ENCODE peak calls at places on chromosomes 6 and 20, in four cellular contexts. Y, M, F and Q are unnamed samples. For H3K4me1, the result is how much of the 10 kb centered on the place peaks cover.

GRCh38 chr20:24376523-24377085 is 92.8 kb upstream of the SYNDIG1 start:
- DNase-seq in F (no peak), Y (no peak), M (no peak), Q (peak)

GRCh38 chr6:135280375-135281136 is 99.4 kb downstream of the MYB start:
- DNase-seq in Y (no peak), M (no peak), F (no peak), Q (no peak)

GRCh38 chr6:83884523-83884922 is 25.0 kb downstream of the CYB5R4 start:
- DNase-seq in Y (no peak), F (peak), M (peak), Q (peak)

GRCh38 chr6:4010035-4010434 is 68.9 kb downstream of the FAM217A start:
- DNase-seq in M (no peak), Y (no peak), F (no peak), Q (no peak)

GRCh38 chr20:22719250-22719649 is 134.9 kb upstream of the FOXA2 start:
- DNase-seq in M (no peak), Y (no peak), F (peak), Q (no peak)

GRCh38 chr6:138869343-138869742 is 73.5 kb downstream of the ECT2L start:
- DNase-seq in Y (peak), M (peak), F (peak), Q (no peak)

GRCh38 chr6:151413372-151414145 is 22.2 kb upstream of the ZBTB2 start:
- DNase-seq in M (no peak), F (no peak), Y (no peak), Q (no peak)

GRCh38 chr6:3619201-3619600 is 132.3 kb downstream of the PXDC1 start:
- DNase-seq in Y (no peak), M (no peak), F (no peak), Q (no peak)

GRCh38 chr6:144528605-144529425 is 243.7 kb downstream of the UTRN start:
- DNase-seq in F (peak), M (peak), Y (no peak), Q (no peak)

GRCh38 chr6:1200706-1201105 is 111.2 kb upstream of the FOXQ1 start:
- DNase-seq in Y (no peak), M (no peak), F (peak), Q (peak)

GRCh38 chr6:150409576-150410066 is 40.8 kb downstream of the IYD start:
- DNase-seq in Y (no peak), M (peak), F (no peak), Q (no peak)

GRCh38 chr6:49552596-49552995 is 2.1 kb downstream of the C6orf141 start:
- DNase-seq in F (peak), M (no peak), Y (no peak), Q (no peak)

GRCh38 chr6:45681860-45682488 is 304.2 kb upstream of the SUPT3H start:
- DNase-seq in M (no peak), Y (no peak), F (peak), Q (peak)

GRCh38 chr20:61953789-61954125 is 111.9 kb downstream of the TAF4 start:
- DNase-seq in Y (no peak), M (no peak), F (no peak), Q (peak)

GRCh38 chr20:48102076-48102787 is 317.0 kb upstream of the SULF2 start:
- DNase-seq in F (no peak), M (no peak), Y (no peak), Q (no peak)

GRCh38 chr6:3987576-3987975 is 91.4 kb downstream of the FAM217A start:
- DNase-seq in M (no peak), Y (no peak), F (no peak), Q (no peak)

GRCh38 chr20:59221049-59221748 is 57.6 kb downstream of the ZNF831 start:
- DNase-seq in Y (no peak), M (no peak), F (peak), Q (no peak)

GRCh38 chr20:4516851-4517250 is 204.9 kb upstream of the PRND start:
- DNase-seq in M (no peak), F (no peak), Y (no peak), Q (no peak)

GRCh38 chr20:17757496-17757895 is 57.7 kb downstream of the BANF2 start:
- DNase-seq in M (no peak), Y (no peak), F (no peak), Q (no peak)

GRCh38 chr20:12575352-12576095 is 433.2 kb upstream of the SPTLC3 start:
- DNase-seq in Y (peak), F (peak), M (no peak), Q (no peak)

GRCh38 chr6:52213127-52213526 is 27.0 kb downstream of the IL17A start:
- DNase-seq in F (peak), M (no peak), Y (no peak), Q (no peak)

GRCh38 chr6:66210964-66211363 is 503.9 kb upstream of the EYS start:
- DNase-seq in M (no peak), Y (no peak), F (peak), Q (no peak)

GRCh38 chr20:10985536-10985935 is 311.7 kb upstream of the JAG1 start:
- DNase-seq in M (no peak), F (no peak), Y (no peak), Q (no peak)

GRCh38 chr20:62768234-62768814 is 27.9 kb upstream of the MRGBP start:
- DNase-seq in M (no peak), Y (no peak), F (no peak), Q (no peak)

GRCh38 chr20:61926796-61927192 is 138.9 kb downstream of the TAF4 start:
- DNase-seq in M (no peak), F (no peak), Y (no peak), Q (no peak)

GRCh38 chr20:58839991-58840747 is 10.5 kb downstream of the GNAS-AS1 start:
- DNase-seq in F (peak), Y (no peak), M (no peak), Q (no peak)

GRCh38 chr20:63312690-63313348 is 19.8 kb downstream of the COL20A1 start:
- DNase-seq in Y (no peak), M (no peak), F (no peak), Q (no peak)

GRCh38 chr6:26140254-26140966 is 53.2 kb downstream of the HFE start:
- DNase-seq in Y (no peak), F (no peak), M (no peak), Q (no peak)

GRCh38 chr20:63682384-63683139 is 13.9 kb upstream of the TNFRSF6B start:
- DNase-seq in M (no peak), Y (peak), F (peak), Q (peak)

GRCh38 chr6:168447741-168448140 is 6.8 kb downstream of the SMOC2 start:
- DNase-seq in M (no peak), F (no peak), Y (no peak), Q (no peak)

GRCh38 chr20:17369506-17369905 is 142.7 kb downstream of the PCSK2 start:
- DNase-seq in Y (no peak), F (no peak), M (no peak), Q (no peak)

GRCh38 chr6:129978148-129978916 is 40.0 kb upstream of the L3MBTL3 start:
- DNase-seq in M (no peak), Y (no peak), F (no peak), Q (no peak)

GRCh38 chr6:28393912-28394662 is 5.5 kb downstream of the ZSCAN12 start:
- DNase-seq in Y (no peak), M (peak), F (peak), Q (no peak)

GRCh38 chr20:53579581-53580375 is 13.9 kb downstream of the ZNF217 start:
- DNase-seq in M (no peak), F (no peak), Y (peak), Q (no peak)

GRCh38 chr6:50842861-50843384 is 24.3 kb downstream of the TFAP2B start:
- DNase-seq in F (no peak), M (no peak), Y (no peak), Q (no peak)

DNA sequence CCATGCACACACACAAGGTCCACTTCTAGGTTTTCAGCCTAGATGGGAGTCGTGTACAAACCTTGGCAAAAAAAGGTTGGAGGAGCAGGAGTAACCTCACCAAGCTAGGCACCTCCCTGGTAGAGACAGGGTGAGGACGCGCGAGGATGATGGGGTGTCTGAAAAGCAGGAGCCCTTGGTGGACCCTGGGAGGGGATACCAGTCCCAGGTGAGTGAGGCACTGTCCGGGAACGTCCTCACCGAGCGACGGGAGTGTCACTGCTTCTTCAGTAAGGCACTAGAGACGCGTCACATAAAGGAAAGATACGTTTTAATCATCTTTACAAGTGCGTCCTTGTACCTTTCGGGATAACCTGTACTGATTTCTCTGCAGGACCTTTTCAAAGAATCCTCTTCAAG is 29.4 kb upstream of the ZBP1 start:
- DNase-seq in M (no peak), F (no peak), Y (no peak), Q (no peak)
- H3K4me1 ChIP-seq in M (under half), F (under half), Y (under half), Q (under half)

DNA sequence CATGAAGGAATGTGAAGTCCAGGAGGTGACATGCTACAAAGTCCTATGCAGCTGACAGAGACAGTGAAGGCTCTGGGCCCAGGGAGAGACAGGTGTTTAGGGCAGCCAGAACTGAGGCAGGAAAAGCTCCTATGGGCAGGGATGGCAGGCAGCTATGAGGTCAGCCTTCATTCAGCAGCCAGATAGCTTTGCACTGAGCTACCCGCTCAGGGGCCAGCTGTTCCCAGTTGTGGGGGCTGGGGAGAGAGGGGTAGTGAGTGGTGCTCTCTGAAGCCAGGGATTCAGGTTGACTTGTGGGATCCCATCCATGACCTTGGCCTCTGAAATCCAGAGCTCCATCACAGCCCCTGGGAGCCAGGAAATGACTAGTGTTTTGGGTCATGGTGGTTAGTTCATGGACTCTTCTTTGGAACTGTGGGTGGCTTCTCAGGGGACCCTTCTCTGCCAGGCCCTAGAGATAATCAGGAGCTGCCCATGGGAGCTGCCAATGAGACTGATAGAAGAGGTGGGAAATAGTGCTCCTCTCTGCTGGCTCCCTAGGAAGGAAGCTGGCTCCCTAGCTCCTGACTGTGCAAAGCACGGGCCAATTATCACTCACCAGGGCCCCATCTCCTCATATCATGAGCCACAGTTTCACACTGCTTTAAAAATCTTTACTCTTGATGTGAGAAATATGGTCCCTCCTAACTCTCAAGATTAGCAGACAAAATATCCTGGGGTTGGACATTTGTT is 127.7 kb downstream of the VEGFA start:
- DNase-seq in M (no peak), F (no peak), Y (no peak), Q (no peak)
- H3K4me3 ChIP-seq in M (no peak), F (no peak), Y (no peak), Q (no peak)

GRCh38 chr20:51523276-51524013 is 19.1 kb downstream of the NFATC2 start:
- DNase-seq in M (no peak), F (no peak), Y (no peak), Q (no peak)

GRCh38 chr20:51526754-51527153 is 15.8 kb downstream of the NFATC2 start:
- DNase-seq in M (no peak), F (no peak), Y (no peak), Q (no peak)

GRCh38 chr20:51528263-51529026 is 14.1 kb downstream of the NFATC2 start:
- DNase-seq in M (no peak), Y (no peak), F (no peak), Q (no peak)

GRCh38 chr20:51526105-51526470 is 16.4 kb downstream of the NFATC2 start:
- DNase-seq in Y (no peak), M (no peak), F (no peak), Q (no peak)

DNA sequence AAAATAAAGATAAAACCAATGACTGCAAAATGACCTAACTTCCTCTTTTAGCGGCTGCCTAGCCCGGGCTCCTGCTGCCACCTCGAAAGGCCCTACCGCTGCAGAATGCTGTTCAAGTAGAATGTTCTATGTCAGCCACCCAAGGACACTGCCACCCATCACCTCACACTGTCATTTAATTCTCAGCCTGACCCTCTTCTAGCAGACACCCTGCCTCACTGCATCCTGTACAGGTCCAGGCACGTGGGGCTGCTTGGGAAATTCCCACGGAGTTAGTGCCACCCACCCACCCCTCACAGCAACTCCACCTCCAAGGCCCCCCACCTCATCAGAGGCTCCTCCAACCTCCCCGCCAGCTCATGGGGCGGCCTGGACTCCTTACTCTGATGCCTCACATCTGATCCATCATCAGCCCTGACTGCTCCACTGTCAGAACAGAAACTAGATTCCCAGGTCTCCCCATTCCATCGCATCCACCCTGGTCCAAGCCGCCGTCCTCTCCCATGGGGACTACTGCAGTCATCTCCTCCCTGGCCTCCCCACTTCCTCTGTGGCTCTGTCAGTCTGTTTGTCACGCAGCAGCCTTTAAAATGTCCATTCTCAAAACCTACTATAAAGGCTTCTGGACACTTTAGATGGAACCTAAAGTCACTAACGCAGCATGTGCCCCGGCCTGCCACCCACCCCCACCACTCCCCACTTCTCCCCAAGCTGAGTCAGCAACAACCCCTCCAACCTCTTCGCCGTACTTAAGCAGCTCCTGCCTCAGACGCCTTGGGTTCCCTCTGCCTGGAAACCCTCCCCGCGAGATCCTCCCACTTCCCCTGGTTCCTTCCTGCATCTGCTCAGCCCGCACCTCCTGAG is 17.0 kb downstream of the NFATC2 start:
- DNase-seq in M (no peak), Y (no peak), F (no peak), Q (no peak)
- H3K4me1 ChIP-seq in M (under half), Y (under half), F (under half), Q (under half)

DNA sequence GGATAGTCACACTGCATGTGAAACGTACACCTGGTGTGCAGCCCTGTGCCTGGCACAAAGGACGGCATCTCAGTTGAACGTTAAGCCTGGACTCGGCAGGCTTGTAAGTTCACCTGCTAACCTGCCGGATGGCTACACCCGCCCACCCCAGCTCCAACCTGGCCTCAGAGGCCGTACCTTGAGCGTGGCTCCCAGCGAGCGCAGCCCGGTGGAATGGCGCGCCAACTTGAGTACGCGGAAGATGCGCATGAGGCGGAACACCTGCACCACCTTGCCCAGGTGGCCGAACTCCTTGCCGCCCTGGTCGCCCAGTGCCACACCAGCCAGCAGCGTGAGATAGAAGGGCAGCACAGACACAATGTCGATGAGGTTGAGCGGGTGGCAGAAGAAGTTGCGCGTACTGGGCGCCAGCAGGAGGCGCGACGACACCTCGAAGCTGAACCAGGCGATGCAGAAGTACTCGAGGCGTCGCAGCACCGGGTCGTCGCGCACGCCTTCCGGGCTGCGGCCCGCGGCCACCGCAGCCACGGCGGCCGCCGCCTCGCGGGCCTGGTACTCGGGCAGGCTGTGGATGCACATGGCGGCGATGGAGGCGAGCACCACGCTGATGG is 3.3 kb downstream of the KCNS1 start:
- DNase-seq in Y (no peak), M (no peak), F (peak), Q (no peak)
- H3K4me3 ChIP-seq in Y (no peak), M (no peak), F (no peak), Q (no peak)